ENCODE peak calls at places on chromosome 11, in five cellular contexts. X is colonic mucosa; Z is AG09309; G is NB4; O is stimulated activated CD4-positive, alpha-beta T cell treated with anti-CD3 and anti-CD28 coated beads, Interleukin-15, amount 100 ng/mL, for 1 hour. D is an unnamed sample.

GRCh38 chr11:134385774-134386565 is 26.1 kb downstream of the B3GAT1 start:
- DNase-seq in Z (no peak), G (no peak), O (no peak), X (no peak), D (no peak)

GRCh38 chr11:66491315-66491935 is 11.2 kb downstream of the DPP3 start:
- DNase-seq in Z (no peak), X (no peak), G (no peak), O (no peak), D (no peak)

GRCh38 chr11:70205766-70206165 is 2.7 kb downstream of the FADD start:
- DNase-seq in X (no peak), G (no peak), Z (no peak), O (no peak), D (no peak)

GRCh38 chr11:102730036-102730815 is 5.5 kb upstream of the MMP8 start:
- DNase-seq in G (no peak), X (no peak), Z (no peak), O (no peak), D (no peak)

GRCh38 chr11:68806931-68807844 is 34.5 kb downstream of the CPT1A start:
- DNase-seq in Z (peak; percentile 20), X (no peak), G (no peak), O (no peak), D (no peak)

GRCh38 chr11:85685131-85685819 is 720 bp downstream of the CCDC89 start:
- DNase-seq in G (no peak), X (no peak), Z (no peak), O (no peak), D (no peak)

GRCh38 chr11:71451596-71452353 is 1.2 kb upstream of the NADSYN1 start:
- DNase-seq in X (peak; percentile 71), Z (no peak), G (peak; percentile 46), O (no peak), D (no peak)

GRCh38 chr11:77092382-77092781 is 10.3 kb upstream of the OMP start:
- DNase-seq in O (no peak), Z (no peak), X (no peak), G (no peak), D (no peak)

GRCh38 chr11:83881428-83881827 is 595.3 kb upstream of the CCDC90B start:
- DNase-seq in X (no peak), O (no peak), G (no peak), Z (no peak), D (no peak)